ENCODE peak calls at places on chromosomes 3 and 15, in seven cellular contexts. Z is CD4-positive, alpha-beta memory T cell; E is heart left ventricle; B is cardiac muscle cell; M is IMR-90; O is tibial artery; L is body of pancreas. U is an unnamed sample.

GRCh38 chr3:154850921-154851320 is 229.2 kb upstream of the MME start:
- DNase-seq in Z (no peak), E (no peak), B (no peak), M (no peak), O (no peak), L (no peak), U (no peak)

GRCh38 chr3:47283193-47283537 is 421 bp downstream of the KLHL18 start:
- DNase-seq in Z (no peak), E (no peak), B (no peak), M (no peak), O (no peak), L (peak; percentile 23), U (no peak)

GRCh38 chr3:137761563-137762503 is 2.3 kb upstream of the SOX14 start:
- DNase-seq in Z (no peak), E (no peak), B (no peak), M (no peak), O (no peak), L (no peak), U (no peak)

GRCh38 chr15:71807125-71807629 is 3.2 kb upstream of the NR2E3 start:
- DNase-seq in Z (no peak), E (no peak), B (no peak), M (no peak), O (no peak), L (no peak), U (peak; percentile 87)

GRCh38 chr15:51737538-51738305 is at the start of gene LYSMD2:
- DNase-seq in Z (peak; percentile 72), E (peak; percentile 90), B (peak; percentile 76), M (peak; percentile 36), O (peak; percentile 79), L (peak; percentile 85), U (peak; percentile 55)

GRCh38 chr3:96991812-96992211 is 177.4 kb downstream of the EPHA6 start:
- DNase-seq in Z (no peak), E (no peak), B (no peak), M (no peak), O (no peak), L (no peak), U (no peak)

GRCh38 chr3:62597481-62597880 is 224.1 kb upstream of the FEZF2 start:
- DNase-seq in Z (no peak), E (no peak), B (no peak), M (no peak), O (no peak), L (no peak), U (no peak)

GRCh38 chr15:67396109-67396508 is 124.8 kb upstream of the C15orf61 start:
- DNase-seq in Z (no peak), E (no peak), B (no peak), M (no peak), O (no peak), L (no peak), U (no peak)

GRCh38 chr3:131431754-131432153 is 50.2 kb downstream of the NUDT16 start:
- DNase-seq in Z (no peak), E (no peak), B (no peak), M (no peak), O (no peak), L (no peak), U (no peak)

GRCh38 chr15:75695634-75696302 is 16.9 kb downstream of the CSPG4 start:
- DNase-seq in Z (no peak), E (no peak), B (no peak), M (no peak), O (no peak), L (no peak), U (no peak)

GRCh38 chr3:126128504-126129407 is 44.8 kb upstream of the SLC41A3 start:
- DNase-seq in Z (no peak), E (peak; percentile 16), B (no peak), M (no peak), O (peak; percentile 10), L (peak; percentile 2), U (peak; percentile 1)

GRCh38 chr3:56869157-56869889 is 67.6 kb upstream of the ARHGEF3 start:
- DNase-seq in Z (no peak), E (no peak), B (no peak), M (peak; percentile 53), O (no peak), L (no peak), U (no peak)

GRCh38 chr3:110414851-110415250 is 656.8 kb upstream of the NECTIN3 start:
- DNase-seq in Z (no peak), E (no peak), B (peak; percentile 64), M (peak; percentile 88), O (no peak), L (no peak), U (no peak)

GRCh38 chr15:57597431-57597830 is 5.7 kb downstream of the MYZAP start:
- DNase-seq in Z (no peak), E (no peak), B (no peak), M (no peak), O (no peak), L (peak; percentile 35), U (no peak)
- H3K27ac ChIP-seq in Z (no peak overlapping the region), E (peak overlapping the region; percentile 74), B (peak overlapping the region; percentile 94), M (no peak overlapping the region), O (no peak overlapping the region), L (peak overlapping the region; percentile 90), U (no peak overlapping the region)

GRCh38 chr3:175127075-175127662 is 268.0 kb downstream of the NAALADL2 start:
- DNase-seq in Z (no peak), E (no peak), B (no peak), M (no peak), O (no peak), L (no peak), U (no peak)
- H3K4me3 ChIP-seq in Z (no peak overlapping the region), E (no peak overlapping the region), B (no peak overlapping the region), M (no peak overlapping the region), O (no peak overlapping the region), L (no peak overlapping the region), U (no peak overlapping the region)

DNA sequence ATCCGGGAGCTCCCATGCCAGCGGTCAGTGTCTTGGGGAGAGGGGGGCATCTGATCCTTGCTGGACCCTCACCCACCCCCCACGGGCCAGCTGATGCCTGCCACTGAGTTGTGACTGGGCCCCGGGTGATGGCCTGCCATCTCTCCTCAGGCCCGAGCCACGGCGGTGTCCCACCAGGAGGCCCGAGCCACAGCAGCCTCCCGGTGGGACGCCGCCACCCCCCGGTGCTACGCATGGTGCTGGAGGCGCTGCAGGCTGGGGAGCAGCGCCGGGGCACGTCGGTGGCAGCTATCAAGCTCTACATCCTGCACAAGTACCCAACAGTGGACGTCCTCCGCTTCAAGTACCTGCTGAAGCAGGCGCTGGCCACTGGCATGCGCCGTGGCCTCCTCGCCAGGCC is 4.3 kb downstream of the H1-8 start:
- DNase-seq in Z (no peak), E (no peak), B (no peak), M (no peak), O (no peak), L (no peak), U (no peak)
- H3K27ac ChIP-seq in Z (no peak overlapping the region), E (no peak overlapping the region), B (no peak overlapping the region), M (no peak overlapping the region), O (no peak overlapping the region), L (no peak overlapping the region), U (no peak overlapping the region)

GRCh38 chr3:71046791-71047190 is 536.7 kb downstream of the FOXP1 start:
- DNase-seq in Z (no peak), E (no peak), B (no peak), M (no peak), O (no peak), L (no peak), U (no peak)
- H3K4me3 ChIP-seq in Z (no peak overlapping the region), E (no peak overlapping the region), B (no peak overlapping the region), M (no peak overlapping the region), O (no peak overlapping the region), L (no peak overlapping the region), U (no peak overlapping the region)

GRCh38 chr15:92365816-92366215 is 27.9 kb upstream of the ST8SIA2 start:
- DNase-seq in Z (no peak), E (no peak), B (no peak), M (no peak), O (no peak), L (no peak), U (no peak)
- H3K27ac ChIP-seq in Z (no peak overlapping the region), E (no peak overlapping the region), B (no peak overlapping the region), M (no peak overlapping the region), O (no peak overlapping the region), L (no peak overlapping the region), U (no peak overlapping the region)

U was measured in WERI-Rb-1.